ENCODE peak calls at places on chromosomes 13 and 19, in eight cellular contexts. Q, H, M, G, X, R, V and W are unnamed samples.

GRCh38 chr19:35404879-35405622 is 34.2 kb downstream of the GPR42 start:
- DNase-seq in M (peak; percentile 24), G (peak; percentile 91), X (no peak), Q (peak; percentile 93), R (peak; percentile 86), H (no peak), V (no peak), W (no peak)

GRCh38 chr19:15170345-15170744 is 30.4 kb downstream of the NOTCH3 start:
- DNase-seq in X (no peak), R (no peak), V (no peak), Q (no peak), G (no peak), H (no peak), M (no peak), W (no peak)

GRCh38 chr13:74966814-74967213 is 515.2 kb downstream of the TBC1D4 start:
- DNase-seq in G (peak; percentile 40), H (no peak), M (peak; percentile 72), V (no peak), Q (peak; percentile 60), R (no peak), X (no peak), W (no peak)

GRCh38 chr13:36158606-36159005 is 27.4 kb upstream of the DCLK1 start:
- DNase-seq in R (no peak), Q (no peak), H (no peak), V (no peak), M (no peak), X (no peak), G (no peak), W (no peak)

GRCh38 chr19:41705393-41706174 is 2.8 kb upstream of the CEACAM5 start:
- DNase-seq in V (no peak), H (no peak), M (no peak), Q (peak; percentile 8), G (no peak), X (no peak), R (peak; percentile 28), W (no peak)

GRCh38 chr19:34241513-34242337 is 12.6 kb upstream of the GARRE1 start:
- DNase-seq in X (no peak), H (no peak), V (peak; percentile 40), M (no peak), Q (no peak), G (no peak), R (no peak), W (no peak)

GRCh38 chr19:3672993-3673392 is 27.3 kb downstream of the PIP5K1C start:
- DNase-seq in G (no peak), X (no peak), Q (no peak), H (no peak), M (no peak), R (no peak), V (no peak), W (no peak)

GRCh38 chr13:103006706-103007426 is 59.4 kb downstream of the SLC10A2 start:
- DNase-seq in M (no peak), X (no peak), H (no peak), G (no peak), R (no peak), Q (no peak), V (no peak), W (no peak)

GRCh38 chr19:8395621-8396082 is 5.5 kb downstream of the RAB11B start:
- DNase-seq in Q (no peak), H (no peak), X (no peak), M (no peak), G (no peak), R (no peak), V (no peak), W (no peak)